ENCODE peak calls at places on chromosomes 12 and 14, in six cellular contexts. H is PC-3, W is neural progenitor cell, V is SK-N-SH, D is GM23248, X is MM.1S. T is an unnamed sample. For H3F3A, the result is how much of the 10 kb centered on the place peaks cover.

GRCh38 chr14:100105357-100106169 is 40.3 kb downstream of the EVL start:
- DNase-seq in H (no peak), W (no peak), V (no peak), D (no peak), X (no peak), T (no peak)

GRCh38 chr12:94103986-94104385 is 44.4 kb upstream of the PLXNC1 start:
- DNase-seq in H (peak), W (no peak), V (no peak), D (peak), X (no peak), T (no peak)

GRCh38 chr12:13843841-13844240 is 137.6 kb downstream of the GRIN2B start:
- DNase-seq in H (no peak), W (peak), V (no peak), D (no peak), X (no peak), T (no peak)

GRCh38 chr12:116065561-116065960 is 211.9 kb downstream of the MED13L start:
- DNase-seq in H (no peak), W (no peak), V (no peak), D (peak), X (no peak), T (no peak)

GRCh38 chr12:130961921-130962326 is 8.2 kb downstream of the ADGRD1 start:
- DNase-seq in H (no peak), W (no peak), V (peak), D (no peak), X (no peak), T (no peak)

GRCh38 chr12:597926-598568 is 65.2 kb downstream of the NINJ2 start:
- DNase-seq in H (no peak), W (no peak), V (no peak), D (no peak), X (no peak), T (no peak)

GRCh38 chr12:81222841-81223595 is 145.1 kb downstream of the ACSS3 start:
- DNase-seq in H (no peak), W (no peak), V (no peak), D (peak), X (no peak), T (no peak)

GRCh38 chr14:24576766-24577165 is 716 bp upstream of the CTSG start:
- DNase-seq in H (no peak), W (no peak), V (no peak), D (no peak), X (no peak), T (no peak)

GRCh38 chr12:6539276-6540134 is 5.2 kb downstream of the GAPDH start:
- DNase-seq in H (peak), W (peak), V (peak), D (peak), X (no peak), T (peak)

GRCh38 chr14:32932302-32932920 is 6.3 kb upstream of the NPAS3 start:
- DNase-seq in H (no peak), W (peak), V (no peak), D (no peak), X (no peak), T (peak)

GRCh38 chr14:20179880-20180279 is 10.8 kb upstream of the OR11G2 start:
- DNase-seq in H (no peak), W (no peak), V (no peak), D (no peak), X (no peak), T (no peak)

GRCh38 chr14:64721391-64721791 is 17.2 kb downstream of the PLEKHG3 start:
- DNase-seq in H (no peak), W (no peak), V (no peak), D (peak), X (no peak), T (no peak)

GRCh38 chr14:65373011-65373670 is 39.4 kb upstream of the FUT8 start:
- DNase-seq in H (peak), W (no peak), V (no peak), D (no peak), X (no peak), T (peak)

GRCh38 chr12:48199784-48200198 is 3.3 kb downstream of the OR10AD1 start:
- DNase-seq in H (peak), W (no peak), V (no peak), D (peak), X (no peak), T (peak)

GRCh38 chr14:55739967-55740707 is 160.1 kb downstream of the KTN1 start:
- DNase-seq in H (peak), W (no peak), V (no peak), D (no peak), X (no peak), T (no peak)

GRCh38 chr12:108040968-108041367 is 88.1 kb upstream of the WSCD2 start:
- DNase-seq in H (no peak), W (no peak), V (no peak), D (no peak), X (no peak), T (no peak)

GRCh38 chr14:44979273-44979672 is 17.3 kb downstream of the TOGARAM1 start:
- DNase-seq in H (no peak), W (no peak), V (no peak), D (no peak), X (no peak), T (no peak)

GRCh38 chr12:53726946-53727309 is 324 bp downstream of the CALCOCO1 start:
- DNase-seq in H (peak), W (peak), V (no peak), D (peak), X (no peak), T (peak)

GRCh38 chr12:100566887-100567637 is 6.4 kb upstream of the GAS2L3 start:
- DNase-seq in H (peak), W (no peak), V (no peak), D (peak), X (peak), T (no peak)

GRCh38 chr14:94738786-94739185 is 31.1 kb downstream of the GSC start:
- DNase-seq in H (no peak), W (no peak), V (no peak), D (peak), X (no peak), T (no peak)

GRCh38 chr14:93987815-93988476 is 9.2 kb upstream of the CCDC197 start:
- DNase-seq in H (no peak), W (no peak), V (no peak), D (no peak), X (no peak), T (peak)

GRCh38 chr14:80215756-80216581 is 4.7 kb upstream of the DIO2 start:
- DNase-seq in H (peak), W (peak), V (no peak), D (peak), X (no peak), T (peak)

GRCh38 chr14:35420036-35420811 is 15.7 kb upstream of the NFKBIA start:
- DNase-seq in H (peak), W (no peak), V (peak), D (peak), X (no peak), T (no peak)

GRCh38 chr12:124852911-124853441 is 10.7 kb downstream of the SCARB1 start:
- DNase-seq in H (no peak), W (no peak), V (no peak), D (no peak), X (no peak), T (no peak)

GRCh38 chr12:91562476-91562875 is 379.9 kb upstream of the DCN start:
- DNase-seq in H (no peak), W (no peak), V (no peak), D (peak), X (peak), T (no peak)

GRCh38 chr12:12620730-12621315 is 9.1 kb downstream of the CREBL2 start:
- DNase-seq in H (no peak), W (no peak), V (no peak), D (no peak), X (no peak), T (no peak)

GRCh38 chr12:22525426-22525825 is 18.9 kb downstream of the C2CD5 start:
- DNase-seq in H (peak), W (no peak), V (no peak), D (peak), X (no peak), T (no peak)

GRCh38 chr12:12327802-12328201 is 22.2 kb downstream of the MANSC1 start:
- DNase-seq in H (peak), W (peak), V (peak), D (peak), X (peak), T (peak)

GRCh38 chr12:1234073-1234472 is 243.1 kb downstream of the ERC1 start:
- DNase-seq in H (peak), W (no peak), V (no peak), D (peak), X (no peak), T (no peak)

GRCh38 chr14:106228541-106229158 is 702.3 kb downstream of the TMEM121 start:
- DNase-seq in H (no peak), W (no peak), V (no peak), D (no peak), X (no peak), T (no peak)

GRCh38 chr12:24911284-24911791 is 37.6 kb downstream of the BCAT1 start:
- DNase-seq in H (no peak), W (no peak), V (no peak), D (peak), X (no peak), T (no peak)

GRCh38 chr14:86604546-86604945 is 1074.6 kb downstream of the FLRT2 start:
- DNase-seq in H (no peak), W (no peak), V (no peak), D (no peak), X (peak), T (no peak)

GRCh38 chr12:58670623-58671022 is 249.7 kb downstream of the LRIG3 start:
- DNase-seq in H (no peak), W (no peak), V (no peak), D (no peak), X (no peak), T (peak)

GRCh38 chr12:54261817-54262402 is 18.0 kb downstream of the CBX5 start:
- DNase-seq in H (no peak), W (no peak), V (no peak), D (peak), X (no peak), T (no peak)

DNA sequence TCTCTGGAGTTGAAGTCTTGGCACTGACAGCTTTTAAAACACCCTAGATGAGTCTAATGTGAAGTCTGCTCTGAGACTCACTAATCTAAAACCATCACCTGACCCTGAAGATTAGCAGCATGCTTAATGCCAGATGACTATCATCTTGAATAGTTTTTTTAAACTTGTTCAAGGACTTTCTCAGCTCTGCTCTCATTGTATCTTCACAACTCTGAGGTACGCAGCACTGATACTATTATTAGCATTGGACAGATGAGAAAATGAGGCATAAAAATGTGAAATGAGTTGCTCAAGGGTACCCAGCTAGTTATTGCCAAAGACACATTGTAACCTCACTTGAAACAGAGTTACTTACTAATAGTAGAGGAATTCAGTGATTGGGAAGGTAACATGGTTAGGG is 4.8 kb downstream of the SLC38A1 start:
- DNase-seq in H (no peak), W (no peak), V (no peak), D (peak), X (no peak), T (no peak)
- H3F3A ChIP-seq in H (under half), W (under half), V (under half), D (under half), X (under half), T (under half)

DNA sequence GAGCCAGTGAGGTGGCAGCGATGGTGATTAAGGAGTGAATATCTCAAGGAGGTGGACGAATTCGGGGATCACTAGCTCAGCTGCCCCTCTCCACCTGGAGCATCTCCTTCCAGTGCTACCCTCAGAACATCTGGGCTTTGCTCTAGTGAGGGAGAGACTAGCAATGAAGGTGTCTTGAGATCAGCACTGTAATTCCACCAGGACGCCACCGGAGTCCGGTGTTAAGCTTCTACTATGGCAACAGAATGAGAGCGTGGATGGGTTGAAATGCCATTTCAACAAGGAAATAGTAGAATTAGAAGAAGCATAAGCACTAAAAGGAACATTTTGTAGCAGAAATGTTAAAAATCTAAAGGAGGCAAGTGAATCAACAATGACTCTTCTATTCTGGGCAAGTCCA is 61.1 kb downstream of the NTF3 start:
- DNase-seq in H (no peak), W (peak), V (no peak), D (no peak), X (no peak), T (peak)
- TF ChIP-seq EZH2phosphoT487 in H (no peak), W (no peak), V (no peak), D (no peak), X (no peak), T (no peak)

GRCh38 chr14:102527255-102528232 is 18.0 kb upstream of the ANKRD9 start:
- DNase-seq in H (peak), W (no peak), V (no peak), D (peak), X (no peak), T (no peak)

GRCh38 chr14:102524451-102525212 is 15.1 kb upstream of the ANKRD9 start:
- DNase-seq in H (peak), W (peak), V (peak), D (peak), X (peak), T (peak)

GRCh38 chr14:102525213-102526143 is 15.9 kb upstream of the ANKRD9 start:
- DNase-seq in H (peak), W (no peak), V (no peak), D (peak), X (peak), T (no peak)

GRCh38 chr14:102523200-102524025 is 13.8 kb upstream of the ANKRD9 start:
- DNase-seq in H (no peak), W (no peak), V (no peak), D (no peak), X (no peak), T (peak)

GRCh38 chr14:102524026-102524450 is 14.5 kb upstream of the ANKRD9 start:
- DNase-seq in H (no peak), W (no peak), V (no peak), D (no peak), X (no peak), T (peak)
- H3K4me3 ChIP-seq in H (peak), W (no peak), V (peak), D (peak), X (peak), T (peak)

GRCh38 chr14:103187911-103188310 is 64.7 kb downstream of the TNFAIP2 start:
- DNase-seq in H (no peak), W (no peak), V (no peak), D (no peak), X (no peak), T (no peak)
- H3F3A ChIP-seq in H (under half), W (under half), V (under half), D (under half), X (under half), T (under half)

DNA sequence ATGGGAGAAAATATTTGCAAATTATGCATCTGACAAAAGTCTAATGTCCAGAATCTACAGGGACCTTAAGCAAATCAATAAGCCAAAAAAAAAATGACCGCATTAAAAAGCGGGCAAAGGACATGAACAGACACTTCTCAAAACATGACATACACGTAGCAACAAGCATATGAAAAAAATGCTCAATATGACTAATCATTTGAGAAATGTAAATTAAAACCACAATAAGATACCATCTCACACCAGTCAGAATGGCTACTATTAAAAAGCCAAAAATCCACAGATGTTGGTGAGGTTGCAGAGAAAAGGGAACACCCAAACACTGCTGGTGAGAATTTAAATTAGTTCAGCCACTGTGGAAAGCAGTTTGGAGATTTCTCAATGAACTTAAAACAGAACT is 16.1 kb downstream of the PAWR start:
- DNase-seq in H (peak), W (no peak), V (no peak), D (peak), X (no peak), T (no peak)
- TF ChIP-seq EZH2phosphoT487 in H (no peak), W (no peak), V (no peak), D (no peak), X (no peak), T (no peak)

GRCh38 chr14:21612324-21612723 is 22.4 kb downstream of the OR10G2 start:
- DNase-seq in H (no peak), W (no peak), V (no peak), D (no peak), X (peak), T (peak)

GRCh38 chr14:21614245-21614644 is 20.5 kb downstream of the OR10G2 start:
- DNase-seq in H (no peak), W (no peak), V (no peak), D (no peak), X (no peak), T (peak)

GRCh38 chr14:21617614-21618013 is 17.1 kb downstream of the OR10G2 start:
- DNase-seq in H (no peak), W (no peak), V (no peak), D (no peak), X (no peak), T (peak)
- H3K4me3 ChIP-seq in H (no peak), W (no peak), V (no peak), D (no peak), X (no peak), T (no peak)

GRCh38 chr12:120199595-120200306 is 1.2 kb downstream of the RPLP0 start:
- DNase-seq in H (peak), W (no peak), V (no peak), D (peak), X (no peak), T (no peak)

GRCh38 chr12:120197542-120197887 is 3.0 kb upstream of the GCN1 start:
- DNase-seq in H (no peak), W (no peak), V (no peak), D (no peak), X (no peak), T (no peak)

GRCh38 chr12:120196363-120196762 is 1.8 kb upstream of the GCN1 start:
- DNase-seq in H (no peak), W (no peak), V (no peak), D (no peak), X (no peak), T (no peak)

GRCh38 chr12:120194534-120195395 is at the start of gene GCN1:
- DNase-seq in H (peak), W (peak), V (peak), D (peak), X (peak), T (peak)

DNA sequence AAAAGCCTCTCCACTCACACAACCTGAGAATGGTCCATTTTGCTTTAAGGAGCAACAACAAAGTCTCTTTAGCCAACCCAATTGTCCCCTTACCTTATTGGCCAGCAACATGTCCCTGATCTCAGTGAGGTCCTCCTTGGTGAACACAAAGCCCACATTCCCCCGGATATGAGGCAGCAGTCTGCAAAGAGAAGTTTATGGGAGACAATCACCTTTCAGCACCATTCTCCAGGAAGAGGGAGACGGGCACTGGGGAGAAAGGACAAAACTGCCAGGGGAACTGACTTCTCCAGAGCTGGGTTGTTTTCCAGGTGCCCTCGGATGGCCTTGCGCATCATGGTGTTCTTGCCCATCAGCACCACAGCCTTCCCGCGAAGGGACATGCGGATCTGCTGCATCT is 1.9 kb downstream of the RPLP0 start:
- DNase-seq in H (peak), W (no peak), V (no peak), D (no peak), X (no peak), T (no peak)
- H3F3A ChIP-seq in H (under half), W (half or more), V (half or more), D (half or more), X (half or more), T (half or more)